ENCODE peak calls at places on chromosomes 4 and X, in five cellular contexts. J is Peyer's patch, B is pancreas, X is RWPE2, Z is AG04450. G is an unnamed sample. For H3K27me3, the result is how much of the 10 kb centered on the place peaks cover.

GRCh38 chrX:71953946-71954345 is 43.3 kb downstream of the NHSL2 start:
- DNase-seq in Z (no peak), X (no peak), J (no peak), B (no peak), G (no peak)

GRCh38 chr4:103098331-103098730 is 1.3 kb downstream of the BDH2 start:
- DNase-seq in B (no peak), Z (no peak), J (no peak), X (no peak), G (no peak)

GRCh38 chrX:102767287-102767686 is 46.7 kb downstream of the GPRASP3 start:
- DNase-seq in J (no peak), B (no peak), X (no peak), Z (no peak), G (no peak)

GRCh38 chr4:188295899-188296298 is 156.7 kb downstream of the TRIML1 start:
- DNase-seq in Z (no peak), B (no peak), X (no peak), J (no peak), G (no peak)

GRCh38 chrX:137926090-137926489 is 360.2 kb downstream of the ZIC3 start:
- DNase-seq in X (no peak), J (no peak), B (no peak), Z (no peak), G (no peak)

GRCh38 chr4:80307183-80307735 is 28.3 kb upstream of the CFAP299 start:
- DNase-seq in Z (no peak), J (no peak), B (no peak), X (no peak), G (no peak)

GRCh38 chr4:37891221-37892159 is 606 bp downstream of the TBC1D1 start:
- DNase-seq in B (no peak), X (no peak), J (peak), Z (no peak), G (no peak)

GRCh38 chr4:139009702-139010101 is 5.9 kb upstream of the NOCT start:
- DNase-seq in X (no peak), Z (no peak), B (no peak), J (no peak), G (no peak)

DNA sequence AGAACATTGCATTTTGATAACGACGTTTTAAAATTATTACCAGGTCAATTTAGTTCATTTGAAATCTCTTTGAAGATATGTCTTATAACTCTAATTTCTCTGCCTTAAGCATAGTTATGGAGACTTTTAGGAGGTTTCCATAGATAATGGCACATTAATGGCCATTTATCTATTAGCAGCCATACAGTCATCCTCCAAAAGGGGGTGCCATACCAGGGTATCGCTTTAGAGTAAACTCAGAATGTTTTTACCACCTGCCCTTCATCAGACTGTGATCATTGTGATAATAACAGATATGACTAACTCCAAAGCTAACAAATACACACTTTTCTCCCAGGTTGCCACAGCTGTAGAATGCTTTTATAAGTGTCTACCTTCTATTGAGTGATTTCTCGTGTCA is 461.5 kb downstream of the FSTL5 start:
- DNase-seq in J (no peak), X (no peak), B (no peak), Z (no peak), G (no peak)
- TF ChIP-seq CTCF in J (no peak), X (no peak), B (no peak), Z (peak), G (peak)

GRCh38 chrX:12480956-12481355 is 310.3 kb upstream of the PRPS2 start:
- DNase-seq in B (no peak), X (no peak), J (no peak), Z (no peak), G (no peak)
- H3K4me3 ChIP-seq in B (no peak), X (no peak), J (no peak), Z (no peak), G (no peak)

DNA sequence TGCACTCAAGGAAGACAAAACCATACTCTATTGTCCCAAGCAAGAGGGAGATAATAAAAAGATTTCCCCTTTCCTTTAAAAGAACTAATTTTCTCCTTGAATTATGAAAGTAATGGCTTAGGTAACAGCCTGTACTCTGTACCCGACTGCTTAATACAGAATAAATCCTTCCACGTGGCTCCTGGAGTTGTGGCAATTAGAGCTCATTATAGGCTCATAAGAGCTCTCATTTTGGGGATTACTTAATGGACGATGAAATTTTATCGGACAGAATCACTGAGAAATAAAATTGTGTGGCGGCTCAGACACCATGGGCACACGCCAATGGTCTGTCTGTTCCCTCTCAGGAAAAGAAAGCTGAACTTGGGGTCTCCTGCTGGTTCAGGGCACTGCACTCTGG is 2.8 kb upstream of the GSX2 start:
- DNase-seq in B (no peak), X (no peak), J (no peak), Z (no peak), G (no peak)
- H3K27me3 ChIP-seq in B (under half), X (under half), J (under half), Z (half or more), G (under half)

GRCh38 chr4:1045193-1045594 is 33.8 kb downstream of the FGFRL1 start:
- DNase-seq in J (no peak), B (peak), Z (no peak), X (peak), G (no peak)

GRCh38 chr4:1043162-1043561 is 31.7 kb downstream of the FGFRL1 start:
- DNase-seq in J (no peak), B (no peak), Z (no peak), X (no peak), G (no peak)

GRCh38 chr4:1043658-1044468 is 32.4 kb downstream of the FGFRL1 start:
- DNase-seq in J (peak), B (peak), Z (peak), X (peak), G (peak)

GRCh38 chr4:1045595-1046201 is 34.3 kb downstream of the FGFRL1 start:
- DNase-seq in B (peak), X (no peak), Z (no peak), J (no peak), G (no peak)

GRCh38 chr4:1044469-1045192 is 33.2 kb downstream of the FGFRL1 start:
- DNase-seq in Z (no peak), B (peak), X (peak), J (no peak), G (no peak)
- TF ChIP-seq CTCF in Z (no peak), B (no peak), X (no peak), J (no peak), G (no peak)

DNA sequence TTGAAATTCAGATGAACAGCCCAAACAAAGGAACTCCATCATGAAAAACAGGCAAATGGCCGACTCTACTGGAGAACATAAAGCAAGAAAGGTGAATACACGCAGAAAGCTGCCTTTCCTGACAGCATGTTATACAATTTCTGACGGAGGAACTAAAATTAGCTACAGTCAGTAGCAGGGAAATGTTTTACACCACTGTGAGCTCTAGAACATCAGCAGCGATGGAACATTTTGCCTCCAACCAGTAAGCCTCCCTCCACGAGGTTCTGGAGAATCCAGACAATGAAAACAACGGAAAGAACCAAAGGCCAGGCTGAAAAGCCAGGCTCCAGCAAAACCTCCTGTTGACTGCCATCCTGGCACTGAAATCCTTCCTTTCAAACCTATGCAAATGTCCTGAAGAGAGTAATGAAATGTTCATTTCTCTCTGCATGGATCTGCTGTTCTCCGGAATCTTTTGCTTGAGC is 78.9 kb downstream of the IRF2 start:
- DNase-seq in J (no peak), B (no peak), X (no peak), Z (no peak), G (no peak)
- H3K4me3 ChIP-seq in J (no peak), B (no peak), X (no peak), Z (no peak), G (no peak)

DNA sequence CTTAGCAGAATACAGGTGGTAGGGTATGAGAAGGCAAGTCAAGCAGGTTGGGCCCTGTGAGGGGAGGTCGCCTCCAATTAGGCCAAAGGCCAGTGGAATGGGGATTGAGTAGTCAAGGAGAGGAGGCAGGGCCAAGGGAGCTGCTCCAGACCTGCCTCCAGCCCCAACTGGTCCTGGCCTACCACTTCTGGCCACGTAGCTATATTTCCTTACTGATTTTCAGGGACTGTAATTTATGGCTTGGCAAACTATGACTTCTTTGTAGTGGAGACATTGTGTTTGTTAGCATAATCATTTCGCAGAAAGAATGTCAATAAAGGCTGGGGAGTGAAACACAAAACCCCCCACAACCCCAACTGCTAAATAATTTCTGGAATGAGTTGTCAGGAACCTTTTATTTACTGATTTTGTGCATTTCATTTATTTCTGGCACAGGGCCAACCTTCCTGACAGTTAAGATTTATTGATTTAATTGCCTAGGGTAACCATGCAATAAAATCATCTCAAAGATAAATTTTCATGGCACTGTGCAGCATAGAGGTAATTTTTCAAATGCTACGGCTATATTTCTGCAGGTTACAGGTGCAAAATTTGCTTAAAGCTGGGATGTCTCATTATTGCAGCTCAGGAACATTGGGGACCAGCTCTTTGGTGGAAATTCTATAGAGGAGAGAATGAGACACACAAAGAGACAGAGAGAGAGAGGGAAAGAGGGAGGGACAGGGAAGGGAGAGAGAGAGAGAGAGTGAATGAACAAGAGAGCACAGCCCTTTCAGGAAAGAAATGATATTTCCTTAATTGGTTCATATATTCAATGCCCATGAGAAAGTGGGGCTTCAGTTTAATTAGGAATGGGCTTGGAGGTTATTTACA is 494.8 kb downstream of the IDS start:
- DNase-seq in X (no peak), J (no peak), B (no peak), Z (no peak), G (no peak)
- H3K27me3 ChIP-seq in X (under half), J (under half), B (under half), Z (under half), G (under half)

GRCh38 chr4:6044805-6045204 is 26.6 kb upstream of the C4orf50 start:
- DNase-seq in X (no peak), Z (no peak), B (peak), J (no peak), G (no peak)
- TF ChIP-seq CTCF in X (no peak), Z (no peak), B (no peak), J (no peak), G (no peak)

GRCh38 chr4:179165339-179165738 is 1723.1 kb upstream of the AGA start:
- DNase-seq in J (no peak), X (no peak), B (no peak), Z (no peak), G (no peak)
- H3K4me3 ChIP-seq in J (no peak), X (no peak), B (no peak), Z (no peak), G (no peak)